ENCODE peak calls at places on chromosomes 4 and X, in five cellular contexts. A, G, F, W and I are unnamed samples.

GRCh38 chr4:3302164-3302785 is 9.5 kb downstream of the RGS12 start:
- DNase-seq in A (no peak), G (no peak), W (no peak), F (no peak), I (peak)

GRCh38 chr4:1612278-1613098 is 71.6 kb downstream of the FAM53A start:
- DNase-seq in W (no peak), A (no peak), G (no peak), F (peak), I (no peak)

GRCh38 chr4:99965173-99965572 is 15.1 kb upstream of the H2AZ1 start:
- DNase-seq in F (no peak), A (no peak), W (no peak), G (no peak), I (no peak)

GRCh38 chr4:109730294-109731051 is 603 bp upstream of the PLA2G12A start:
- DNase-seq in A (peak), W (peak), G (no peak), F (peak), I (no peak)

GRCh38 chr4:159159611-159160010 is 56.7 kb downstream of the RAPGEF2 start:
- DNase-seq in G (no peak), F (no peak), W (no peak), A (no peak), I (no peak)

GRCh38 chrX:19912-20571 is 261.1 kb upstream of the PLCXD1 start:
- DNase-seq in W (no peak), F (no peak), G (no peak), A (no peak), I (peak)

GRCh38 chrX:110741213-110741796 is 54.3 kb downstream of the CHRDL1 start:
- DNase-seq in A (no peak), W (no peak), F (no peak), G (no peak), I (no peak)

GRCh38 chr4:17068396-17068795 is 170.0 kb upstream of the LDB2 start:
- DNase-seq in F (no peak), A (no peak), G (no peak), W (no peak), I (no peak)

GRCh38 chrX:124023838-124024238 is 62.3 kb downstream of the STAG2 start:
- DNase-seq in G (no peak), W (no peak), F (no peak), A (no peak), I (no peak)